ENCODE peak calls at places on chromosome 2, in seven cellular contexts. W, Q, C, S, G, Y and R are unnamed samples.

GRCh38 chr2:44927979-44928659 is 13.4 kb upstream of the SIX3 start:
- DNase-seq in W (no peak), S (no peak), C (no peak), Q (no peak), G (no peak), Y (no peak), R (no peak)

GRCh38 chr2:37471994-37472393 is 127.6 kb downstream of the QPCT start:
- DNase-seq in W (peak), S (no peak), C (no peak), Y (no peak), G (no peak), Q (no peak), R (no peak)

GRCh38 chr2:235665656-235666239 is 171.9 kb downstream of the AGAP1 start:
- DNase-seq in G (peak), W (no peak), C (no peak), S (no peak), Y (no peak), Q (peak), R (peak)

GRCh38 chr2:43142921-43143438 is 83.4 kb downstream of the ZFP36L2 start:
- DNase-seq in S (no peak), W (no peak), Q (no peak), G (no peak), C (no peak), Y (no peak), R (no peak)

GRCh38 chr2:168217920-168218319 is 29.5 kb downstream of the STK39 start:
- DNase-seq in Y (no peak), W (no peak), S (no peak), C (no peak), Q (no peak), G (no peak), R (no peak)

GRCh38 chr2:134912406-134912805 is 6.2 kb upstream of the CCNT2 start:
- DNase-seq in W (no peak), S (no peak), Y (no peak), G (no peak), C (no peak), Q (no peak), R (no peak)

GRCh38 chr2:204197601-204198000 is 261.0 kb downstream of the ICOS start:
- DNase-seq in Q (no peak), Y (no peak), G (no peak), C (no peak), S (no peak), W (no peak), R (no peak)

GRCh38 chr2:217489145-217489960 is 513.4 kb downstream of the TNS1 start:
- DNase-seq in Y (no peak), G (no peak), Q (no peak), S (no peak), C (peak), W (no peak), R (no peak)

GRCh38 chr2:213238753-213239591 is 45.3 kb upstream of the SPAG16 start:
- DNase-seq in G (peak), W (peak), S (no peak), Q (no peak), Y (no peak), C (peak), R (no peak)

GRCh38 chr2:190626656-190627055 is 22.2 kb upstream of the NAB1 start:
- DNase-seq in G (no peak), Y (no peak), W (no peak), S (no peak), C (no peak), Q (no peak), R (no peak)

GRCh38 chr2:179686718-179687342 is 174.6 kb downstream of the ZNF385B start:
- DNase-seq in G (no peak), Q (no peak), S (no peak), W (no peak), Y (no peak), C (no peak), R (no peak)

GRCh38 chr2:237739101-237739500 is 59.5 kb upstream of the RBM44 start:
- DNase-seq in W (no peak), S (peak), G (peak), C (no peak), Q (peak), Y (no peak), R (peak)

GRCh38 chr2:135530313-135531230 is at the start of gene ZRANB3:
- DNase-seq in G (peak), C (peak), W (peak), S (peak), Y (peak), Q (peak), R (peak)

GRCh38 chr2:50594233-50594632 is 437.7 kb downstream of the NRXN1 start:
- DNase-seq in W (no peak), Q (no peak), Y (no peak), G (no peak), S (no peak), C (no peak), R (no peak)

GRCh38 chr2:67982956-67983355 is 79.8 kb downstream of the C1D start:
- DNase-seq in G (no peak), Y (no peak), C (no peak), S (no peak), Q (no peak), W (no peak), R (no peak)

GRCh38 chr2:137991078-137991477 is 26.8 kb downstream of the HNMT start:
- DNase-seq in G (no peak), S (no peak), Y (no peak), C (no peak), Q (no peak), W (no peak), R (no peak)

GRCh38 chr2:149331023-149331400 is 625 bp downstream of the LYPD6 start:
- DNase-seq in Y (no peak), C (no peak), Q (no peak), G (no peak), S (no peak), W (no peak), R (no peak)

GRCh38 chr2:219998714-219999227 is 371.3 kb downstream of the SLC4A3 start:
- DNase-seq in G (no peak), S (no peak), Y (no peak), Q (no peak), W (no peak), C (no peak), R (no peak)

GRCh38 chr2:3341336-3341735 is 36.3 kb downstream of the EIPR1 start:
- DNase-seq in Q (no peak), C (no peak), W (no peak), G (no peak), S (no peak), Y (no peak), R (no peak)

GRCh38 chr2:42566837-42567251 is 1.6 kb upstream of the MTA3 start:
- DNase-seq in Y (no peak), C (no peak), S (no peak), G (no peak), W (no peak), Q (no peak), R (no peak)

GRCh38 chr2:222179592-222179991 is 119.2 kb downstream of the PAX3 start:
- DNase-seq in C (no peak), Q (no peak), Y (no peak), W (no peak), S (no peak), G (no peak), R (no peak)

GRCh38 chr2:66555511-66556324 is 120.8 kb downstream of the MEIS1 start:
- DNase-seq in G (peak), Y (peak), W (no peak), C (no peak), Q (no peak), S (no peak), R (no peak)

GRCh38 chr2:161761160-161761559 is 136.9 kb downstream of the SLC4A10 start:
- DNase-seq in C (no peak), G (no peak), Q (no peak), Y (no peak), S (no peak), W (no peak), R (no peak)

GRCh38 chr2:164388511-164388910 is 232.8 kb downstream of the GRB14 start:
- DNase-seq in Q (no peak), C (peak), W (peak), Y (no peak), S (no peak), G (peak), R (no peak)

GRCh38 chr2:158988501-158988900 is 20.1 kb downstream of the TANC1 start:
- DNase-seq in Q (no peak), C (no peak), S (no peak), Y (no peak), G (no peak), W (no peak), R (no peak)

GRCh38 chr2:7530001-7530400 is 612.8 kb downstream of the RNF144A start:
- DNase-seq in C (no peak), Q (no peak), S (no peak), G (no peak), Y (no peak), W (no peak), R (no peak)

GRCh38 chr2:175432021-175432420 is 250.5 kb upstream of the ATP5MC3 start:
- DNase-seq in Y (no peak), W (no peak), C (no peak), Q (no peak), G (no peak), S (no peak), R (no peak)

GRCh38 chr2:204104821-204105220 is 168.3 kb downstream of the ICOS start:
- DNase-seq in S (no peak), Q (no peak), C (no peak), Y (no peak), G (no peak), W (no peak), R (no peak)

GRCh38 chr2:139909160-139909559 is 1129.0 kb upstream of the NXPH2 start:
- DNase-seq in C (no peak), Q (no peak), S (no peak), G (no peak), Y (no peak), W (no peak), R (no peak)

GRCh38 chr2:224151161-224151560 is 112.1 kb upstream of the SERPINE2 start:
- DNase-seq in S (no peak), G (no peak), C (no peak), Y (no peak), W (no peak), Q (no peak), R (no peak)

GRCh38 chr2:181895788-181896187 is 4.3 kb downstream of the ITPRID2 start:
- DNase-seq in G (no peak), Q (no peak), C (no peak), W (no peak), S (no peak), Y (no peak), R (no peak)

GRCh38 chr2:239106314-239106908 is 258.5 kb downstream of the TWIST2 start:
- DNase-seq in W (no peak), Y (no peak), Q (no peak), G (peak), S (peak), C (peak), R (peak)

GRCh38 chr2:200052627-200053026 is 97.2 kb downstream of the MAIP1 start:
- DNase-seq in S (no peak), Q (no peak), Y (no peak), G (no peak), W (no peak), C (no peak), R (no peak)

GRCh38 chr2:241793385-241793784 is 15.6 kb upstream of the NEU4 start:
- DNase-seq in G (no peak), C (no peak), S (no peak), W (no peak), Q (no peak), Y (no peak), R (no peak)

GRCh38 chr2:105404736-105405135 is 5.9 kb upstream of the FHL2 start:
- DNase-seq in W (no peak), C (no peak), G (peak), Y (no peak), Q (no peak), S (no peak), R (no peak)

GRCh38 chr2:163341426-163341825 is 394.4 kb downstream of the FIGN start:
- DNase-seq in G (peak), S (no peak), C (no peak), Q (no peak), Y (no peak), W (no peak), R (no peak)

GRCh38 chr2:61853086-61853847 is 593 bp downstream of the FAM161A start:
- DNase-seq in G (no peak), Q (no peak), Y (peak), W (no peak), C (no peak), S (no peak), R (peak)
- TF ChIP-seq CTCF in G (no peak), Q (no peak), Y (no peak), W (no peak), C (no peak), S (no peak), R (no peak)

DNA sequence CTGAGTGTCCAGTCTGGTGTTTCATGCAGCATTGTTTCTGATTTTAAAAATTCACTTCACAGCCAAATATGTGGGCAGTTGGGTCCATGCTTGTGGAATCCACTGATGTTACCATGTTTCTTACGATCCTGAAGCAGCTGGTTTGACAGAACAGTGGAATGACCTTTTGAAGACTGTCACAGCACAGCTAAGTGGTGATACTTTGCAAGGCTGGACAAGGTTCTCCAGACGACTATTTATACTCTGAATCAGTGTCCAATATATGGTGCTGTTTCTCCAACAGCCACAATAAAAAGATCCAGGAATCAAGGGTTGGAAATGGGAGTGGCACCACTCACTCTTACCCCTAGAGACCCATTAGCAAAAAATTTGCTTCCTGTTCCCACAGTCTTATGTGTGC is 577.4 kb upstream of the RAB6C start:
- DNase-seq in Y (no peak), G (no peak), S (no peak), Q (no peak), C (no peak), W (no peak), R (no peak)
- TF ChIP-seq CTCF in Y (no peak), G (no peak), S (peak), Q (no peak), C (no peak), W (no peak), R (no peak)

DNA sequence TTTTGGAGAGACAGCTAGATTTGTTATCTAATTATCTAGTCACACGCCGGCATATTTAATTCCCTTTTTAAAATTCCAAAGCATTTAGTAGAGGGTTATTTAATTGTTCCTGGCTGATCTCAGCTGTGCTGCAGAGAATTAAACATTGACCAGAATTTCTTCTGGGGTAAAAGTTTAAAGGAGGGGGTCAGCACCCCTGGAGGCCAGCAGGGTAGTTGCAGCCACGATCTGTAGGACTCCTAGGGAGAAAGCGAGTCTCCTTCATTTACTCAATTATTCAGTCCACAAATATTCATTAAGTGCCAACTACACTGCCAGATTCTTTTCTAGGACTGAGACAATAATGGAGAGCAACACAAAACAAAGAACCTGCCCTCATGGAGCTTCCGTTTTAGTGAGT is 294.3 kb downstream of the RDH14 start:
- DNase-seq in Q (no peak), Y (no peak), S (no peak), W (no peak), G (no peak), C (no peak), R (no peak)
- TF ChIP-seq CTCF in Q (no peak), Y (no peak), S (no peak), W (peak), G (no peak), C (peak), R (no peak)

DNA sequence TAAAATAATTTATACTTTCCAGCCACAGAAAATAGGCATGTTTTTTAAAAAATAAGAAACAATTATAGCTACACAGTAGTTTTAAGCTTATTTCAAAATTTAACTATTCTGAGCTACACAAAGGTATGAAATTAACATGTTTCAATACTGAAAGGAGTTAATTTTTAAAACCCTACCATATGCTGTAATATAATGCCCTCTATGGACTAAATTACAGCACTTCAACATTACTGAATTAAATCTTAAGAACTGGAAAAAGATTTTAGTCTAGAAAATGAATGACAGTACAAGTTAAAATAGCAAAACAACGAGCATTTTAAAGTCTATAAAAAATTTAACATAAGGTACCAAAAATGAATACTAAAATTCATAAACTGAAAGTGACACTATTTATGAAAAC is 36.3 kb downstream of the RTN4 start:
- DNase-seq in Y (no peak), Q (no peak), S (no peak), C (no peak), G (no peak), W (no peak), R (no peak)
- TF ChIP-seq CTCF in Y (peak), Q (no peak), S (peak), C (peak), G (no peak), W (no peak), R (no peak)

GRCh38 chr2:173571021-173571821 is 216.5 kb downstream of the CDCA7 start:
- DNase-seq in C (no peak), Y (no peak), W (no peak), G (peak), S (no peak), Q (no peak), R (no peak)

GRCh38 chr2:173571887-173572680 is 217.4 kb downstream of the CDCA7 start:
- DNase-seq in G (no peak), S (no peak), W (no peak), C (no peak), Q (no peak), Y (no peak), R (no peak)

GRCh38 chr2:173572848-173573247 is 218.2 kb downstream of the CDCA7 start:
- DNase-seq in C (no peak), W (no peak), Q (no peak), Y (no peak), G (no peak), S (no peak), R (no peak)

DNA sequence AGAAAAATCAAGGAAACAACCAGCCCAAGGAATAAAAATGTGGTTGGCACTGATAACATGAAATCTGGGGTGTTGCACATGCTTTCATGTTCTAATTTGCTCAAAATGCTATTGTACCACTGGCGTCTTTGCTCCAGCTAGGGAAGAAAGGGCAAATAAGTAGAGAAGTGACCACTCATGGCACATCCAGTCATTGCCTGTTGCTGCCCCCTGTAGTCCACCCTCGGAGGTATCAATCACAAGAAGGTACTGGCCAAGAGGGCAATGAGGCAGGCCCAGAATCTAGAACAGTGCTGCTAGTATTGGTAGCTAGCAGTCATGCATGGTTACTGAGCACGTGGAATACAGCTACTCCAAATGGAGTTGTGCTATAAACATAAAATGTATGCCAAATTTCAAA is 213.4 kb downstream of the CDCA7 start:
- DNase-seq in W (no peak), G (no peak), Y (peak), Q (no peak), S (no peak), C (no peak), R (no peak)
- TF ChIP-seq CTCF in W (peak), G (peak), Y (no peak), Q (no peak), S (peak), C (peak), R (peak)

GRCh38 chr2:19373352-19373751 is 14.9 kb upstream of the OSR1 start:
- DNase-seq in G (no peak), W (no peak), C (no peak), Y (no peak), Q (no peak), S (no peak), R (no peak)

GRCh38 chr2:19371996-19372582 is 13.7 kb upstream of the OSR1 start:
- DNase-seq in C (no peak), Q (no peak), Y (no peak), W (no peak), G (no peak), S (no peak), R (no peak)

GRCh38 chr2:19368760-19369159 is 10.3 kb upstream of the OSR1 start:
- DNase-seq in Y (no peak), G (no peak), W (no peak), Q (no peak), C (no peak), S (no peak), R (no peak)

GRCh38 chr2:19367346-19367745 is 8.9 kb upstream of the OSR1 start:
- DNase-seq in G (no peak), W (no peak), C (no peak), S (no peak), Q (no peak), Y (no peak), R (no peak)

GRCh38 chr2:19369341-19369955 is 11.0 kb upstream of the OSR1 start:
- DNase-seq in S (no peak), W (no peak), Y (no peak), G (no peak), C (no peak), Q (no peak), R (no peak)
- TF ChIP-seq CTCF in S (no peak), W (peak), Y (peak), G (no peak), C (peak), Q (no peak), R (no peak)

GRCh38 chr2:60275958-60276357 is 277.5 kb downstream of the BCL11A start:
- DNase-seq in Y (no peak), C (no peak), S (no peak), Q (no peak), W (no peak), G (no peak), R (no peak)
- TF ChIP-seq CTCF in Y (no peak), C (no peak), S (no peak), Q (no peak), W (no peak), G (no peak), R (no peak)